ENCODE peak calls at places on chromosomes 11 and 22, in six cellular contexts. V, E, F, C, G and P are unnamed samples.

GRCh38 chr22:45511847-45512261 is 9.2 kb downstream of the FBLN1 start:
- DNase-seq in V (no peak), E (no peak), F (no peak), C (no peak), G (no peak), P (no peak)

GRCh38 chr11:64058494-64058893 is 22.8 kb downstream of the FLRT1 start:
- DNase-seq in V (no peak), E (no peak), F (no peak), C (no peak), G (no peak), P (no peak)

GRCh38 chr11:77525455-77526091 is 51.7 kb upstream of the PAK1 start:
- DNase-seq in V (no peak), E (no peak), F (no peak), C (no peak), G (no peak), P (peak; percentile 37)

GRCh38 chr11:122486793-122487495 is 168.6 kb upstream of the UBASH3B start:
- DNase-seq in V (peak; percentile 5), E (peak; percentile 67), F (no peak), C (no peak), G (no peak), P (peak; percentile 34)

GRCh38 chr11:16899708-16900107 is 114.5 kb downstream of the PLEKHA7 start:
- DNase-seq in V (no peak), E (no peak), F (no peak), C (no peak), G (no peak), P (no peak)

GRCh38 chr22:24810043-24810749 is 4.2 kb downstream of the SGSM1 start:
- DNase-seq in V (no peak), E (peak; percentile 55), F (no peak), C (no peak), G (no peak), P (no peak)

GRCh38 chr11:88335284-88335683 is 2.3 kb downstream of the CTSC start:
- DNase-seq in V (no peak), E (no peak), F (no peak), C (peak; percentile 15), G (peak; percentile 43), P (peak; percentile 51)

GRCh38 chr11:96008161-96008560 is 84.3 kb upstream of the MTMR2 start:
- DNase-seq in V (no peak), E (no peak), F (no peak), C (no peak), G (no peak), P (no peak)

GRCh38 chr22:48884292-48884691 is 943.4 kb downstream of the BRD1 start:
- DNase-seq in V (no peak), E (no peak), F (no peak), C (no peak), G (no peak), P (no peak)

GRCh38 chr11:129283141-129283540 is 91.0 kb upstream of the ARHGAP32 start:
- DNase-seq in V (peak; percentile 14), E (no peak), F (no peak), C (peak; percentile 40), G (no peak), P (no peak)

GRCh38 chr11:93831343-93832082 is 18.9 kb downstream of the VSTM5 start:
- DNase-seq in V (no peak), E (no peak), F (no peak), C (no peak), G (no peak), P (no peak)

GRCh38 chr22:41048791-41049717 is 43.3 kb upstream of the EP300 start:
- DNase-seq in V (no peak), E (peak; percentile 73), F (no peak), C (peak; percentile 61), G (peak; percentile 27), P (no peak)

GRCh38 chr11:4610258-4610935 is 2.4 kb upstream of the TRIM68 start:
- DNase-seq in V (no peak), E (no peak), F (no peak), C (no peak), G (no peak), P (no peak)

GRCh38 chr11:95977534-95978174 is 53.7 kb upstream of the MTMR2 start:
- DNase-seq in V (peak; percentile 86), E (peak; percentile 78), F (no peak), C (peak; percentile 63), G (no peak), P (no peak)

GRCh38 chr22:17941501-17942406 is 82.6 kb downstream of the MICAL3 start:
- DNase-seq in V (no peak), E (no peak), F (no peak), C (no peak), G (no peak), P (no peak)

GRCh38 chr22:22999473-22999872 is 70.8 kb upstream of the GNAZ start:
- DNase-seq in V (no peak), E (no peak), F (no peak), C (no peak), G (no peak), P (no peak)

GRCh38 chr11:115845872-115846271 is 341.7 kb upstream of the CADM1 start:
- DNase-seq in V (no peak), E (no peak), F (no peak), C (no peak), G (no peak), P (no peak)

GRCh38 chr11:10809373-10810199 is 860 bp upstream of the EIF4G2 start:
- DNase-seq in V (peak; percentile 61), E (peak; percentile 80), F (no peak), C (no peak), G (peak; percentile 61), P (no peak)

GRCh38 chr11:66626382-66626781 is 10.0 kb downstream of the RBM14 start:
- DNase-seq in V (no peak), E (no peak), F (no peak), C (no peak), G (no peak), P (no peak)

GRCh38 chr11:130211781-130212401 is 52.3 kb downstream of the ST14 start:
- DNase-seq in V (no peak), E (no peak), F (no peak), C (no peak), G (no peak), P (no peak)

GRCh38 chr11:125069008-125069407 is 5.9 kb downstream of the SLC37A2 start:
- DNase-seq in V (no peak), E (no peak), F (no peak), C (no peak), G (peak; percentile 71), P (no peak)

GRCh38 chr11:65334696-65335295 is 1.1 kb downstream of the DPF2 start:
- DNase-seq in V (no peak), E (peak; percentile 33), F (no peak), C (no peak), G (no peak), P (no peak)

GRCh38 chr11:72111300-72111699 is 1.2 kb downstream of the ANAPC15 start:
- DNase-seq in V (no peak), E (no peak), F (no peak), C (no peak), G (no peak), P (no peak)

GRCh38 chr22:18990355-18991137 is 54.5 kb upstream of the PRODH start:
- DNase-seq in V (no peak), E (no peak), F (no peak), C (no peak), G (no peak), P (no peak)
- TF ChIP-seq MYC in V (no peak), E (no peak), F (no peak), C (no peak), G (no peak), P (no peak)

GRCh38 chr11:60844870-60845221 is 2.9 kb downstream of the CCDC86 start:
- DNase-seq in V (no peak), E (peak; percentile 11), F (no peak), C (peak; percentile 94), G (no peak), P (no peak)

GRCh38 chr11:60845338-60845737 is 3.4 kb downstream of the CCDC86 start:
- DNase-seq in V (no peak), E (no peak), F (no peak), C (no peak), G (no peak), P (no peak)

GRCh38 chr11:60848714-60849151 is 6.8 kb downstream of the CCDC86 start:
- DNase-seq in V (no peak), E (no peak), F (no peak), C (no peak), G (peak; percentile 67), P (peak; percentile 91)

GRCh38 chr11:60847906-60848305 is 6.0 kb downstream of the CCDC86 start:
- DNase-seq in V (no peak), E (no peak), F (no peak), C (no peak), G (no peak), P (peak; percentile 77)

DNA sequence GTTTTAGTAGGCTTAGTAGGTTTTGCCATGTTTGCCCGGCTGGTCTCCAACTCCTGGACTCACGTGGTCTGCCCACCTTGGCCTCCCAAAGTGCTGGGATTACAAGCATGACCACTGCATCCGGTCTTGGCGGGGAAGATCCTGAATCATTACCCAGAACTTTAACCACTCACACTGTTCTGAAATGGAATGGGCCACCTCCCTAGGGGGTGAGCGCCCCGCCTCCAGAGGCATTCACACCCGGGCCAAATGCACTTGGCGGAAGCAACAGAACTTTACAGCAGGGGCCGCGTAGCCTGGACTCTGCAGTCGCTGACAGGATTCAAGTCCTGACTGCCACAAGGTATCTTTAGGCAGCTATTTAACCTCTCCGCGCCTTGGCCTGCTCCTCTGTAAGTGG is 5.4 kb downstream of the CCDC86 start:
- DNase-seq in V (no peak), E (no peak), F (no peak), C (no peak), G (no peak), P (no peak)
- TF ChIP-seq MYC in V (no peak), E (no peak), F (no peak), C (no peak), G (no peak), P (no peak)

GRCh38 chr11:75823415-75823814 is 8.4 kb downstream of the UVRAG start:
- DNase-seq in V (no peak), E (no peak), F (no peak), C (no peak), G (no peak), P (no peak)
- TF ChIP-seq MYC in V (no peak), E (no peak), F (no peak), C (no peak), G (no peak), P (no peak)

GRCh38 chr11:119157088-119157487 is 8.2 kb downstream of the ABCG4 start:
- DNase-seq in V (no peak), E (no peak), F (no peak), C (peak; percentile 33), G (no peak), P (peak; percentile 40)

GRCh38 chr11:119156496-119156895 is 7.6 kb downstream of the ABCG4 start:
- DNase-seq in V (no peak), E (no peak), F (no peak), C (no peak), G (no peak), P (no peak)

GRCh38 chr11:119160151-119160550 is 8.4 kb upstream of the NLRX1 start:
- DNase-seq in V (no peak), E (no peak), F (no peak), C (no peak), G (no peak), P (no peak)

GRCh38 chr11:119155733-119156492 is 7.1 kb downstream of the ABCG4 start:
- DNase-seq in V (peak; percentile 57), E (no peak), F (no peak), C (peak; percentile 57), G (peak; percentile 70), P (peak; percentile 57)

DNA sequence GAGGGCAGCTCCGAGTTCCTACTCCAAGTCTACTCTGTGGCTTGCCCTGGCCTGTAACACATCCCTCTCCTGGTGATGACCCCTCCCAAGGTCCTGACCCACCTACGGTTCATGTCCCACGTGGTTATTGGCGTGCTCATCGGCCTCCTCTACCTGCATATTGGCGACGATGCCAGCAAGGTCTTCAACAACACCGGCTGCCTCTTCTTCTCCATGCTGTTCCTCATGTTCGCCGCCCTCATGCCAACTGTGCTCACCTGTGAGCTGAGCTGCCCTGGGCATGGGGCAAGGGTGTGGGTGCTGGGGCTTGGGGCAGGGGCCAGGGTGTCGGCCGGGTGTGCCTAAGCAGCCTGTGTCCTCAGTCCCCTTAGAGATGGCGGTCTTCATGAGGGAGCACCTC is 9.6 kb downstream of the ABCG4 start:
- DNase-seq in V (no peak), E (no peak), F (no peak), C (no peak), G (no peak), P (no peak)
- TF ChIP-seq MYC in V (no peak), E (no peak), F (no peak), C (no peak), G (no peak), P (no peak)